ENCODE peak calls at places on chromosomes 7 and 10, in eight cellular contexts. One of them, this sample, is unnamed.

GRCh38 chr10:80498833-80499671 is 38.6 kb upstream of the SH2D4B start:
- DNase-seq in neuronal stem cell: no peak
- DNase-seq in RWPE1: peak
- DNase-seq in astrocyte of the spinal cord: peak
- DNase-seq in T-helper 2 cell treated with Interferon-gamma antibody and Interleukin-4, amounts not matched to agents 5 μg/mL and 100 μg/mL, for 36 hours: peak
- DNase-seq in AML-193: peak
- DNase-seq in H7: peak
- DNase-seq in activated T-cell treated with anti-CD3 and anti-CD28 coated beads for 4 hours: peak
- DNase-seq in this sample: peak

GRCh38 chr7:50362712-50363282 is 58.3 kb downstream of the IKZF1 start:
- DNase-seq in T-helper 2 cell treated with Interferon-gamma antibody and Interleukin-4, amounts not matched to agents 5 μg/mL and 100 μg/mL, for 36 hours: no peak
- DNase-seq in RWPE1: no peak
- DNase-seq in H7: no peak
- DNase-seq in neuronal stem cell: no peak
- DNase-seq in AML-193: peak
- DNase-seq in astrocyte of the spinal cord: no peak
- DNase-seq in activated T-cell treated with anti-CD3 and anti-CD28 coated beads for 4 hours: no peak
- DNase-seq in this sample: no peak

GRCh38 chr7:159115601-159116501 is 28.8 kb downstream of the VIPR2 start:
- DNase-seq in astrocyte of the spinal cord: no peak
- DNase-seq in AML-193: no peak
- DNase-seq in H7: peak
- DNase-seq in RWPE1: no peak
- DNase-seq in T-helper 2 cell treated with Interferon-gamma antibody and Interleukin-4, amounts not matched to agents 5 μg/mL and 100 μg/mL, for 36 hours: no peak
- DNase-seq in neuronal stem cell: no peak
- DNase-seq in activated T-cell treated with anti-CD3 and anti-CD28 coated beads for 4 hours: no peak
- DNase-seq in this sample: no peak

GRCh38 chr10:100364735-100365391 is 17.8 kb downstream of the SCD start:
- DNase-seq in H7: peak
- DNase-seq in activated T-cell treated with anti-CD3 and anti-CD28 coated beads for 4 hours: no peak
- DNase-seq in AML-193: no peak
- DNase-seq in RWPE1: peak
- DNase-seq in astrocyte of the spinal cord: peak
- DNase-seq in neuronal stem cell: no peak
- DNase-seq in T-helper 2 cell treated with Interferon-gamma antibody and Interleukin-4, amounts not matched to agents 5 μg/mL and 100 μg/mL, for 36 hours: no peak
- DNase-seq in this sample: no peak

GRCh38 chr7:82234457-82235049 is 209.0 kb downstream of the CACNA2D1 start:
- DNase-seq in RWPE1: peak
- DNase-seq in astrocyte of the spinal cord: peak
- DNase-seq in activated T-cell treated with anti-CD3 and anti-CD28 coated beads for 4 hours: no peak
- DNase-seq in AML-193: peak
- DNase-seq in H7: no peak
- DNase-seq in T-helper 2 cell treated with Interferon-gamma antibody and Interleukin-4, amounts not matched to agents 5 μg/mL and 100 μg/mL, for 36 hours: no peak
- DNase-seq in neuronal stem cell: peak
- DNase-seq in this sample: no peak

GRCh38 chr7:18126274-18126673 is 98.6 kb upstream of the PRPS1L1 start:
- DNase-seq in activated T-cell treated with anti-CD3 and anti-CD28 coated beads for 4 hours: no peak
- DNase-seq in neuronal stem cell: no peak
- DNase-seq in T-helper 2 cell treated with Interferon-gamma antibody and Interleukin-4, amounts not matched to agents 5 μg/mL and 100 μg/mL, for 36 hours: no peak
- DNase-seq in RWPE1: peak
- DNase-seq in H7: no peak
- DNase-seq in astrocyte of the spinal cord: no peak
- DNase-seq in AML-193: no peak
- DNase-seq in this sample: no peak

GRCh38 chr7:149559711-149560110 is 62.1 kb upstream of the ZNF746 start:
- DNase-seq in H7: no peak
- DNase-seq in T-helper 2 cell treated with Interferon-gamma antibody and Interleukin-4, amounts not matched to agents 5 μg/mL and 100 μg/mL, for 36 hours: no peak
- DNase-seq in AML-193: no peak
- DNase-seq in astrocyte of the spinal cord: peak
- DNase-seq in RWPE1: peak
- DNase-seq in neuronal stem cell: no peak
- DNase-seq in activated T-cell treated with anti-CD3 and anti-CD28 coated beads for 4 hours: no peak
- DNase-seq in this sample: no peak

GRCh38 chr10:29736325-29737208 is 101.8 kb upstream of the SVIL start:
- DNase-seq in neuronal stem cell: peak
- DNase-seq in AML-193: peak
- DNase-seq in astrocyte of the spinal cord: peak
- DNase-seq in T-helper 2 cell treated with Interferon-gamma antibody and Interleukin-4, amounts not matched to agents 5 μg/mL and 100 μg/mL, for 36 hours: peak
- DNase-seq in H7: peak
- DNase-seq in activated T-cell treated with anti-CD3 and anti-CD28 coated beads for 4 hours: peak
- DNase-seq in RWPE1: peak
- DNase-seq in this sample: peak

GRCh38 chr10:52004342-52004949 is 305.1 kb upstream of the CSTF2T start:
- DNase-seq in H7: peak
- DNase-seq in RWPE1: peak
- DNase-seq in astrocyte of the spinal cord: peak
- DNase-seq in neuronal stem cell: peak
- DNase-seq in T-helper 2 cell treated with Interferon-gamma antibody and Interleukin-4, amounts not matched to agents 5 μg/mL and 100 μg/mL, for 36 hours: no peak
- DNase-seq in activated T-cell treated with anti-CD3 and anti-CD28 coated beads for 4 hours: no peak
- DNase-seq in AML-193: peak
- DNase-seq in this sample: no peak

GRCh38 chr7:134351424-134351823 is 34.7 kb upstream of the SLC35B4 start:
- DNase-seq in neuronal stem cell: no peak
- DNase-seq in RWPE1: no peak
- DNase-seq in activated T-cell treated with anti-CD3 and anti-CD28 coated beads for 4 hours: no peak
- DNase-seq in astrocyte of the spinal cord: no peak
- DNase-seq in AML-193: no peak
- DNase-seq in H7: peak
- DNase-seq in T-helper 2 cell treated with Interferon-gamma antibody and Interleukin-4, amounts not matched to agents 5 μg/mL and 100 μg/mL, for 36 hours: no peak
- DNase-seq in this sample: no peak

GRCh38 chr7:111025013-111025412 is 65.9 kb upstream of the LRRN3 start:
- DNase-seq in T-helper 2 cell treated with Interferon-gamma antibody and Interleukin-4, amounts not matched to agents 5 μg/mL and 100 μg/mL, for 36 hours: peak
- DNase-seq in H7: no peak
- DNase-seq in astrocyte of the spinal cord: no peak
- DNase-seq in RWPE1: no peak
- DNase-seq in activated T-cell treated with anti-CD3 and anti-CD28 coated beads for 4 hours: no peak
- DNase-seq in neuronal stem cell: no peak
- DNase-seq in AML-193: no peak
- DNase-seq in this sample: no peak

GRCh38 chr7:98210513-98211220 is 572 bp upstream of the BHLHA15 start:
- DNase-seq in RWPE1: no peak
- DNase-seq in activated T-cell treated with anti-CD3 and anti-CD28 coated beads for 4 hours: no peak
- DNase-seq in H7: peak
- DNase-seq in neuronal stem cell: no peak
- DNase-seq in AML-193: no peak
- DNase-seq in astrocyte of the spinal cord: no peak
- DNase-seq in T-helper 2 cell treated with Interferon-gamma antibody and Interleukin-4, amounts not matched to agents 5 μg/mL and 100 μg/mL, for 36 hours: no peak
- DNase-seq in this sample: no peak

GRCh38 chr7:80218723-80219122 is 84.1 kb downstream of the GNAI1 start:
- DNase-seq in H7: no peak
- DNase-seq in RWPE1: peak
- DNase-seq in astrocyte of the spinal cord: peak
- DNase-seq in T-helper 2 cell treated with Interferon-gamma antibody and Interleukin-4, amounts not matched to agents 5 μg/mL and 100 μg/mL, for 36 hours: peak
- DNase-seq in AML-193: no peak
- DNase-seq in activated T-cell treated with anti-CD3 and anti-CD28 coated beads for 4 hours: no peak
- DNase-seq in neuronal stem cell: no peak
- DNase-seq in this sample: no peak

GRCh38 chr10:101839421-101840063 is 4.1 kb downstream of the KCNIP2 start:
- DNase-seq in astrocyte of the spinal cord: no peak
- DNase-seq in T-helper 2 cell treated with Interferon-gamma antibody and Interleukin-4, amounts not matched to agents 5 μg/mL and 100 μg/mL, for 36 hours: peak
- DNase-seq in H7: peak
- DNase-seq in activated T-cell treated with anti-CD3 and anti-CD28 coated beads for 4 hours: peak
- DNase-seq in RWPE1: peak
- DNase-seq in neuronal stem cell: no peak
- DNase-seq in AML-193: no peak
- DNase-seq in this sample: peak

GRCh38 chr10:129966831-129967578 is 2.9 kb upstream of the EBF3 start:
- DNase-seq in neuronal stem cell: peak
- DNase-seq in H7: peak
- DNase-seq in T-helper 2 cell treated with Interferon-gamma antibody and Interleukin-4, amounts not matched to agents 5 μg/mL and 100 μg/mL, for 36 hours: no peak
- DNase-seq in RWPE1: no peak
- DNase-seq in AML-193: no peak
- DNase-seq in activated T-cell treated with anti-CD3 and anti-CD28 coated beads for 4 hours: no peak
- DNase-seq in astrocyte of the spinal cord: no peak
- DNase-seq in this sample: no peak

GRCh38 chr10:25082276-25083204 is 66.1 kb downstream of the THNSL1 start:
- DNase-seq in AML-193: no peak
- DNase-seq in astrocyte of the spinal cord: no peak
- DNase-seq in activated T-cell treated with anti-CD3 and anti-CD28 coated beads for 4 hours: no peak
- DNase-seq in neuronal stem cell: no peak
- DNase-seq in H7: no peak
- DNase-seq in RWPE1: no peak
- DNase-seq in T-helper 2 cell treated with Interferon-gamma antibody and Interleukin-4, amounts not matched to agents 5 μg/mL and 100 μg/mL, for 36 hours: no peak
- DNase-seq in this sample: no peak

GRCh38 chr7:98551541-98552273 is 65.4 kb upstream of the NPTX2 start:
- DNase-seq in H7: no peak
- DNase-seq in activated T-cell treated with anti-CD3 and anti-CD28 coated beads for 4 hours: no peak
- DNase-seq in neuronal stem cell: no peak
- DNase-seq in T-helper 2 cell treated with Interferon-gamma antibody and Interleukin-4, amounts not matched to agents 5 μg/mL and 100 μg/mL, for 36 hours: no peak
- DNase-seq in AML-193: no peak
- DNase-seq in RWPE1: no peak
- DNase-seq in astrocyte of the spinal cord: no peak
- DNase-seq in this sample: no peak

GRCh38 chr10:78149193-78149592 is 115.5 kb downstream of the RPS24 start:
- DNase-seq in T-helper 2 cell treated with Interferon-gamma antibody and Interleukin-4, amounts not matched to agents 5 μg/mL and 100 μg/mL, for 36 hours: no peak
- DNase-seq in AML-193: no peak
- DNase-seq in activated T-cell treated with anti-CD3 and anti-CD28 coated beads for 4 hours: no peak
- DNase-seq in neuronal stem cell: no peak
- DNase-seq in RWPE1: peak
- DNase-seq in H7: no peak
- DNase-seq in astrocyte of the spinal cord: no peak
- DNase-seq in this sample: no peak

GRCh38 chr10:112389147-112389822 is 15.4 kb downstream of the ACSL5 start:
- DNase-seq in astrocyte of the spinal cord: peak
- DNase-seq in H7: no peak
- DNase-seq in activated T-cell treated with anti-CD3 and anti-CD28 coated beads for 4 hours: peak
- DNase-seq in AML-193: peak
- DNase-seq in T-helper 2 cell treated with Interferon-gamma antibody and Interleukin-4, amounts not matched to agents 5 μg/mL and 100 μg/mL, for 36 hours: peak
- DNase-seq in neuronal stem cell: no peak
- DNase-seq in RWPE1: peak
- DNase-seq in this sample: peak

GRCh38 chr10:84876116-84876999 is 548.0 kb downstream of the CCSER2 start:
- DNase-seq in neuronal stem cell: no peak
- DNase-seq in H7: no peak
- DNase-seq in AML-193: no peak
- DNase-seq in T-helper 2 cell treated with Interferon-gamma antibody and Interleukin-4, amounts not matched to agents 5 μg/mL and 100 μg/mL, for 36 hours: no peak
- DNase-seq in RWPE1: no peak
- DNase-seq in activated T-cell treated with anti-CD3 and anti-CD28 coated beads for 4 hours: no peak
- DNase-seq in astrocyte of the spinal cord: no peak
- DNase-seq in this sample: no peak

GRCh38 chr10:3853547-3853989 is 68.6 kb upstream of the KLF6 start:
- DNase-seq in neuronal stem cell: no peak
- DNase-seq in H7: no peak
- DNase-seq in T-helper 2 cell treated with Interferon-gamma antibody and Interleukin-4, amounts not matched to agents 5 μg/mL and 100 μg/mL, for 36 hours: no peak
- DNase-seq in activated T-cell treated with anti-CD3 and anti-CD28 coated beads for 4 hours: no peak
- DNase-seq in astrocyte of the spinal cord: peak
- DNase-seq in AML-193: no peak
- DNase-seq in RWPE1: no peak
- DNase-seq in this sample: no peak

GRCh38 chr10:94180576-94180975 is 182.2 kb downstream of the NOC3L start:
- DNase-seq in RWPE1: no peak
- DNase-seq in neuronal stem cell: peak
- DNase-seq in astrocyte of the spinal cord: no peak
- DNase-seq in H7: no peak
- DNase-seq in T-helper 2 cell treated with Interferon-gamma antibody and Interleukin-4, amounts not matched to agents 5 μg/mL and 100 μg/mL, for 36 hours: no peak
- DNase-seq in activated T-cell treated with anti-CD3 and anti-CD28 coated beads for 4 hours: no peak
- DNase-seq in AML-193: no peak
- DNase-seq in this sample: no peak

GRCh38 chr7:74294191-74294998 is 5.2 kb downstream of the CLIP2 start:
- DNase-seq in astrocyte of the spinal cord: no peak
- DNase-seq in T-helper 2 cell treated with Interferon-gamma antibody and Interleukin-4, amounts not matched to agents 5 μg/mL and 100 μg/mL, for 36 hours: no peak
- DNase-seq in H7: peak
- DNase-seq in neuronal stem cell: no peak
- DNase-seq in AML-193: no peak
- DNase-seq in RWPE1: no peak
- DNase-seq in activated T-cell treated with anti-CD3 and anti-CD28 coated beads for 4 hours: no peak
- DNase-seq in this sample: no peak

GRCh38 chr10:133045556-133046483 is 41.9 kb upstream of the ADGRA1 start:
- DNase-seq in H7: no peak
- DNase-seq in T-helper 2 cell treated with Interferon-gamma antibody and Interleukin-4, amounts not matched to agents 5 μg/mL and 100 μg/mL, for 36 hours: no peak
- DNase-seq in RWPE1: no peak
- DNase-seq in neuronal stem cell: no peak
- DNase-seq in AML-193: no peak
- DNase-seq in astrocyte of the spinal cord: no peak
- DNase-seq in activated T-cell treated with anti-CD3 and anti-CD28 coated beads for 4 hours: no peak
- DNase-seq in this sample: no peak

GRCh38 chr10:72316748-72317435 is 37.8 kb downstream of the DNAJB12 start:
- DNase-seq in H7: no peak
- DNase-seq in AML-193: peak
- DNase-seq in T-helper 2 cell treated with Interferon-gamma antibody and Interleukin-4, amounts not matched to agents 5 μg/mL and 100 μg/mL, for 36 hours: no peak
- DNase-seq in activated T-cell treated with anti-CD3 and anti-CD28 coated beads for 4 hours: no peak
- DNase-seq in astrocyte of the spinal cord: no peak
- DNase-seq in RWPE1: no peak
- DNase-seq in neuronal stem cell: no peak
- DNase-seq in this sample: no peak

GRCh38 chr10:58643029-58643428 is 130.4 kb downstream of the BICC1 start:
- DNase-seq in T-helper 2 cell treated with Interferon-gamma antibody and Interleukin-4, amounts not matched to agents 5 μg/mL and 100 μg/mL, for 36 hours: no peak
- DNase-seq in activated T-cell treated with anti-CD3 and anti-CD28 coated beads for 4 hours: no peak
- DNase-seq in RWPE1: no peak
- DNase-seq in neuronal stem cell: no peak
- DNase-seq in H7: no peak
- DNase-seq in AML-193: no peak
- DNase-seq in astrocyte of the spinal cord: no peak
- DNase-seq in this sample: no peak

GRCh38 chr10:100894589-100895294 is 18.0 kb upstream of the SLF2 start:
- DNase-seq in RWPE1: no peak
- DNase-seq in H7: no peak
- DNase-seq in astrocyte of the spinal cord: no peak
- DNase-seq in neuronal stem cell: no peak
- DNase-seq in AML-193: peak
- DNase-seq in activated T-cell treated with anti-CD3 and anti-CD28 coated beads for 4 hours: no peak
- DNase-seq in T-helper 2 cell treated with Interferon-gamma antibody and Interleukin-4, amounts not matched to agents 5 μg/mL and 100 μg/mL, for 36 hours: no peak
- DNase-seq in this sample: no peak

GRCh38 chr10:120969219-120969645 is 118.1 kb downstream of the WDR11 start:
- DNase-seq in activated T-cell treated with anti-CD3 and anti-CD28 coated beads for 4 hours: no peak
- DNase-seq in AML-193: no peak
- DNase-seq in neuronal stem cell: no peak
- DNase-seq in astrocyte of the spinal cord: peak
- DNase-seq in H7: no peak
- DNase-seq in RWPE1: no peak
- DNase-seq in T-helper 2 cell treated with Interferon-gamma antibody and Interleukin-4, amounts not matched to agents 5 μg/mL and 100 μg/mL, for 36 hours: no peak
- DNase-seq in this sample: no peak

GRCh38 chr7:143846692-143847091 is 55.3 kb downstream of the TCAF1 start:
- DNase-seq in RWPE1: no peak
- DNase-seq in astrocyte of the spinal cord: no peak
- DNase-seq in activated T-cell treated with anti-CD3 and anti-CD28 coated beads for 4 hours: no peak
- DNase-seq in neuronal stem cell: no peak
- DNase-seq in AML-193: no peak
- DNase-seq in H7: no peak
- DNase-seq in T-helper 2 cell treated with Interferon-gamma antibody and Interleukin-4, amounts not matched to agents 5 μg/mL and 100 μg/mL, for 36 hours: no peak
- DNase-seq in this sample: no peak